ENCODE peak calls at places on chromosomes 5 and 9, in seven cellular contexts. E is GM12892, G is K562, J is HepG2, I is H1, Z is SK-N-SH, M is GM12878. X is an unnamed sample.
A peak's percentile ranks its signal among the peaks of the same experiment; 100 is the strongest.

GRCh38 chr9:122179690-122180074 is 20.0 kb downstream of the MORN5 start:
- DNase-seq in E (no peak), G (no peak), J (peak; percentile 59), I (no peak), Z (no peak), M (no peak), X (no peak)

GRCh38 chr9:124735121-124735520 is 36.0 kb downstream of the NR6A1 start:
- DNase-seq in E (no peak), G (no peak), J (peak; percentile 44), I (no peak), Z (no peak), M (no peak), X (no peak)

GRCh38 chr9:113393281-113393680 is 7.8 kb downstream of the ALAD start:
- DNase-seq in E (no peak), G (no peak), J (no peak), I (no peak), Z (peak; percentile 1), M (no peak), X (no peak)

GRCh38 chr5:119275146-119275872 is 80.5 kb upstream of the TNFAIP8 start:
- DNase-seq in E (no peak), G (no peak), J (no peak), I (no peak), Z (no peak), M (no peak), X (no peak)

GRCh38 chr5:143402464-143403356 is 776 bp downstream of the NR3C1 start:
- DNase-seq in E (no peak), G (peak; percentile 56), J (peak; percentile 34), I (no peak), Z (peak; percentile 71), M (no peak), X (no peak)

GRCh38 chr9:126025973-126026372 is 278.8 kb downstream of the PBX3 start:
- DNase-seq in E (no peak), G (no peak), J (no peak), I (no peak), Z (no peak), M (no peak), X (no peak)

GRCh38 chr5:139810341-139811075 is 14.9 kb downstream of the PSD2 start:
- DNase-seq in E (no peak), G (no peak), J (no peak), I (no peak), Z (no peak), M (no peak), X (no peak)

GRCh38 chr5:124644582-124644981 is 101.9 kb downstream of the ZNF608 start:
- DNase-seq in E (no peak), G (no peak), J (no peak), I (no peak), Z (no peak), M (no peak), X (no peak)

GRCh38 chr5:446864-447263 is 3.9 kb downstream of the EXOC3 start:
- DNase-seq in E (no peak), G (peak; percentile 46), J (peak; percentile 42), I (no peak), Z (peak; percentile 58), M (no peak), X (no peak)

GRCh38 chr5:124628251-124628650 is 118.2 kb downstream of the ZNF608 start:
- DNase-seq in E (no peak), G (no peak), J (no peak), I (no peak), Z (no peak), M (no peak), X (no peak)

GRCh38 chr5:4011943-4012342 is 416.3 kb downstream of the IRX1 start:
- DNase-seq in E (no peak), G (no peak), J (no peak), I (no peak), Z (no peak), M (no peak), X (no peak)

GRCh38 chr9:93066978-93067603 is 8.6 kb downstream of the SUSD3 start:
- DNase-seq in E (no peak), G (no peak), J (no peak), I (no peak), Z (no peak), M (no peak), X (no peak)

GRCh38 chr5:59810041-59810440 is 83.5 kb downstream of the PDE4D start:
- DNase-seq in E (no peak), G (peak; percentile 54), J (peak; percentile 16), I (no peak), Z (peak; percentile 59), M (no peak), X (no peak)
- TF ChIP-seq TAF1 in E (no peak), G (no peak), J (no peak), I (no peak), Z (no peak), M (no peak), X (no peak)

GRCh38 chr5:100517301-100517974 is 17.7 kb upstream of the FAM174A start:
- DNase-seq in E (no peak), G (no peak), J (no peak), I (no peak), Z (no peak), M (no peak), X (no peak)
- TF ChIP-seq TAF1 in E (no peak), G (no peak), J (no peak), I (no peak), Z (no peak), M (no peak), X (no peak)

DNA sequence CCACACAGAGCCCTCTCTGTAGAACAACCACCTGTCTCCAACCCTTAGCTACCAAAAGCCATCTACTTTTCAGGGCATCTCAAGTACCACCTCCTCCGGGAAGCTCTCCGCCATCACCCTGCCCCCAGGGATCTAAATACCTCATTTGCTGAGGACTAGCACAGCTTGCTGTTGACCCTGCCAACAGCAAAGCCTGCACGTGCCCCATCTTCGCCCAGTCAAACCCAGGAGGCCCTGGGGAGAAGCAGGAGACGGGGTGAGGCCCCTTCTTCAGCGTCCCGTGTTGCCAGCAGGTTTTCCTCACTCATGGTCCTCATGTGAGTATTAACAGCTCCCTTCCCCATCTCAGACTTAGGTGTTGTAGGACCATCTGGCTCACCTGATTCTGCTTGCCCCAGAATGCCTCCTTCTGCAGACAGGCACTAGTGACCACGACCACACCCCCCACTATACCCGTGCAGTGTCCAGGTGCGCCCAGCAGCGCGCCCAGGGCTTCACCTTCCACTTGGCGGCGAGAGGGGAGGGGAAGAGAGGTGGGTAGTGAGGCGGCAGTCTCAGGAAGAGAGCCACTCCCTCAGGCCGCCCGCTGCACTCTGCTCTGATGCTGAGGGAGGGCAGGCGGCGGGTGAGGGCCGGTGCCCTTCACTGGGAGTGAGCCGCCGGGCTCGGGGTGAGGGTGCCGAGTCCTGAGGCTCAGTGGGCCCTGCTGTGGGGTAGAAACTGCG is 11.1 kb downstream of the VAV2 start:
- DNase-seq in E (no peak), G (no peak), J (no peak), I (no peak), Z (peak; percentile 45), M (no peak), X (no peak)
- TF ChIP-seq TAF1 in E (no peak), G (no peak), J (no peak), I (no peak), Z (no peak), M (no peak), X (no peak)

DNA sequence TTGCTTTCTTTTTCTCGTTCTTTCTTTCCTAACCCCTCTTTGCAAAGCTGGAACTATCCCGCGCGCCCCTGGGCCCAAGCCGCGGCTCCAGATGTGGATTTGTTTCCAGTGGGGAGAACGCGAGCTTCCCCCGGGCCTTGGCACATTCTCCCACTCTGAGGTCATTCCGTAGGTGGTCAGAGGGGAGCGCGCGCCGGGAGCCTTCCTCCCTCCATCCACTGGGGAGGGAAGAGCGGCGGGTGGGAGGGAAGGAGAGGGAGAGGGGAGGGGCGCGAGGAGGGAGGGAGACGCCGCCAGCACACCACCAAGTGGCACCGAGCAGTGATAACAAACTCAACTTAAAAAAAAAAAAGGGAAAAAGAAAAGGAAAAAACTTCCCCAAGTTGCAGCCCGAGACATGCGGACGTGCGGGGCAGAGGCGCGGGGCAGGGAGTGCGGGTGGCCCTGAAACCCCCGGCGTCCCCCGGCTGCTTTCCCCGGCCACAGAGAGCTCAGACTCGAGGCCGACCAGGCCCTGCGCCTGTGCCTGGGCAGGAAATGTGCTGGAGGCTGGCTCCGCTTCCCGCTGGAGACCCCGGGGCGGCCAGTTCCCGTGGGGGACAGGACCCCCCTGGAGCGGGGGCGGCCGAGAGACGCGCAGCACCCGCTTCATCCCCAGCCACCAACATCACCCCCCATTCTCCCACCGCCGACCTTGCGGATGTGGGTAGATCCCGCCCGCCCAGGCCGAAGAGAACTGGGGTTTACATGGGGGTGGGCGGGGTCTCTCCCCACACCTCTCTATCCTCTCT is 3.1 kb downstream of the IER5L start:
- DNase-seq in E (no peak), G (peak; percentile 74), J (peak; percentile 57), I (no peak), Z (peak; percentile 88), M (no peak), X (no peak)
- TF ChIP-seq TAF1 in E (no peak), G (no peak), J (peak; percentile 41), I (no peak), Z (peak; percentile 56), M (no peak), X (no peak)

GRCh38 chr5:82045526-82046267 is 73.9 kb downstream of the ATG10 start:
- DNase-seq in E (no peak), G (no peak), J (no peak), I (no peak), Z (no peak), M (no peak), X (no peak)
- TF ChIP-seq TAF1 in E (no peak), G (no peak), J (no peak), I (no peak), Z (no peak), M (no peak), X (no peak)

GRCh38 chr5:150618588-150619281 is 21.7 kb upstream of the SYNPO start:
- DNase-seq in E (no peak), G (no peak), J (no peak), I (no peak), Z (peak; percentile 61), M (no peak), X (no peak)
- TF ChIP-seq TAF1 in E (no peak), G (no peak), J (no peak), I (no peak), Z (no peak), M (no peak), X (no peak)

GRCh38 chr5:34625246-34625645 is 30.9 kb upstream of the RAI14 start:
- DNase-seq in E (no peak), G (no peak), J (no peak), I (no peak), Z (no peak), M (no peak), X (no peak)
- TF ChIP-seq TAF1 in E (no peak), G (no peak), J (no peak), I (no peak), Z (no peak), M (no peak), X (no peak)

GRCh38 chr5:113216545-113216944 is 218.2 kb downstream of the TSSK1B start:
- DNase-seq in E (no peak), G (no peak), J (no peak), I (no peak), Z (no peak), M (no peak), X (no peak)
- TF ChIP-seq TAF1 in E (no peak), G (no peak), J (no peak), I (no peak), Z (no peak), M (no peak), X (no peak)

X was measured in GM12891.